ENCODE peak calls at places on chromosome 2, in eight cellular contexts. A is stomach, L is sigmoid colon, W is lower leg skin, J is A549, Y is prostate gland, E is Peyer's patch, D is heart left ventricle. T is an unnamed sample.

GRCh38 chr2:84904717-84905174 is 710 bp upstream of the TMSB10 start:
- DNase-seq in Y (peak), D (peak), J (peak), A (peak), L (peak), E (peak), W (peak), T (peak)

GRCh38 chr2:72953976-72954375 is 36.7 kb downstream of the EMX1 start:
- DNase-seq in A (no peak), J (no peak), W (no peak), Y (no peak), D (no peak), E (no peak), L (no peak), T (no peak)

GRCh38 chr2:113069676-113070605 is 2.2 kb downstream of the IL1F10 start:
- DNase-seq in E (no peak), A (no peak), L (no peak), W (no peak), J (no peak), Y (no peak), D (no peak), T (no peak)

GRCh38 chr2:147530033-147530432 is 314.8 kb upstream of the ACVR2A start:
- DNase-seq in A (no peak), W (no peak), Y (no peak), L (no peak), D (no peak), E (no peak), J (no peak), T (no peak)

GRCh38 chr2:126652323-126652891 is 3.6 kb upstream of the GYPC start:
- DNase-seq in L (no peak), J (no peak), Y (no peak), W (no peak), A (no peak), E (no peak), D (no peak), T (no peak)

GRCh38 chr2:216012133-216012829 is 1.1 kb downstream of the MREG start:
- DNase-seq in D (no peak), E (no peak), L (no peak), A (no peak), W (no peak), Y (no peak), J (peak), T (no peak)

GRCh38 chr2:152198499-152198898 is 22.9 kb upstream of the STAM2 start:
- DNase-seq in W (no peak), E (no peak), L (no peak), D (no peak), J (no peak), Y (no peak), A (no peak), T (no peak)

GRCh38 chr2:24111407-24111861 is 11.7 kb downstream of the PFN4 start:
- DNase-seq in D (no peak), J (peak), Y (no peak), A (no peak), L (no peak), E (no peak), W (no peak), T (no peak)

GRCh38 chr2:3285901-3286645 is 91.5 kb downstream of the EIPR1 start:
- DNase-seq in A (peak), L (no peak), W (peak), D (no peak), J (no peak), E (peak), Y (no peak), T (no peak)
- TF ChIP-seq POLR2A in A (no peak), L (no peak), W (no peak), D (no peak), J (no peak), E (no peak), Y (no peak), T (no peak)

DNA sequence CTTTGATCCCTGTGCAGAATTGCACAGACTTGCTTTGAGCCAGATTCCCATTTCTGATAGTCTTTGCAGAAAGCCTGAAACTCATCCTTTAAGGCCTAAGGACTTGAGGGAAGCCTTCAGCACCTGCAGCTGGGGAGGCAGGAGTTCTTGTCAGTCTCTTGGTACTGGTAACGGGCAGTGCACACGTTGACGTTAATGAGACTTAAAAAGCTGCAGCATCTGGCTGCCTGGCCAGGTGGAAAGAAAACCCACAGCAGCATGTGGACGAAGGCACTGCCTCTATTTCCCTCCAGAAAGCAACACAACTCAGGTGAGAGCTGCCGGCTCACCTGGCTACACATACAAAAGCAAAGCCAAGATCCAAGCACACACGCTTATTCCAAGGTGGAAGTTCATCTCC is 178.8 kb downstream of the ANAPC1 start:
- DNase-seq in D (no peak), L (no peak), Y (no peak), J (no peak), W (no peak), A (no peak), E (peak), T (no peak)
- H3K4me3 ChIP-seq in D (no peak), L (no peak), Y (no peak), J (no peak), W (no peak), A (no peak), E (no peak), T (no peak)

GRCh38 chr2:197145471-197146056 is 165.0 kb downstream of the ANKRD44 start:
- DNase-seq in A (no peak), E (peak), J (no peak), D (no peak), Y (no peak), L (no peak), W (no peak), T (no peak)
- TF ChIP-seq POLR2A in A (no peak), E (no peak), J (no peak), D (no peak), Y (no peak), L (no peak), W (no peak), T (no peak)

DNA sequence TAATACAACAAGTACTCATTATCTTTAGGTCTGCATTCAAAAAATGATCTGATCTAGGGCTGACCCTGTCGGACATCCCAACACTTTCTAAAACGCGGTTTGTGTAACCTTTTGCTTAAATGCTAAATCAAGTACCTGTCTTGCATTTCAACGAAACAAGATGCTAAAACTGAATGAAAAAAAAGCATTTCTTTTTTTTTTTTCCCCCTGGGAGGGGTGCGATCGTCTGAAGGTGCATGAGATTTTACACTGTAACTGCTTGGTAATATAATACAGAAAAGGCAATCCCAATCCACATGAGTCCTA is 143.9 kb downstream of the MEIS1 start:
- DNase-seq in W (no peak), L (no peak), J (no peak), A (no peak), Y (no peak), D (no peak), E (no peak), T (no peak)
- H3K4me3 ChIP-seq in W (no peak), L (peak), J (no peak), A (peak), Y (no peak), D (no peak), E (no peak), T (no peak)

DNA sequence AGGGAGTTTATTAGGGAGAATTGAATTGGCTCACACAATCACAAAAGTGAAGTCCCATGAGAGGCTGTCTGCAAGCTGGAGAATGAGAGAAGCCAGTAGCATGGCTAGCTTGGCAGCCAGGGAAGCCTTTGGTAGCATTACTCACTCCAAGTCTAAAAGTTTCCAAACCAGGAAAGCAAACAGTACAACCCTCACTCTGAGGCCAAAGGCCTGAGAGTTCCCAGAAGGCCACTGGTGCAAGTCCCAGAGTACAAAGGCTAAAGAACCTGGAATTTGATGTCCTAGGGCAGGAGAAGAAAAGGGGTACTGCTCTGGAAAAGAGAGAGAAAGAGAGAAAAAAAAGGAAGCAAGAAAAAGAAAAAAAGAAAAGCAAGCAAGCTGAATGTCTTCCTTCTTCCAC is 318.2 kb downstream of the RND3 start:
- DNase-seq in A (peak), Y (no peak), D (no peak), E (no peak), W (no peak), J (peak), L (peak), T (peak)
- TF ChIP-seq POLR2A in A (no peak), Y (no peak), D (no peak), E (no peak), W (no peak), J (no peak), L (no peak), T (no peak)

GRCh38 chr2:20011276-20012031 is 1.0 kb downstream of the MATN3 start:
- DNase-seq in L (no peak), J (no peak), Y (no peak), W (no peak), A (no peak), E (no peak), D (no peak), T (no peak)
- H3K4me3 ChIP-seq in L (no peak), J (peak), Y (no peak), W (no peak), A (no peak), E (no peak), D (no peak), T (no peak)

DNA sequence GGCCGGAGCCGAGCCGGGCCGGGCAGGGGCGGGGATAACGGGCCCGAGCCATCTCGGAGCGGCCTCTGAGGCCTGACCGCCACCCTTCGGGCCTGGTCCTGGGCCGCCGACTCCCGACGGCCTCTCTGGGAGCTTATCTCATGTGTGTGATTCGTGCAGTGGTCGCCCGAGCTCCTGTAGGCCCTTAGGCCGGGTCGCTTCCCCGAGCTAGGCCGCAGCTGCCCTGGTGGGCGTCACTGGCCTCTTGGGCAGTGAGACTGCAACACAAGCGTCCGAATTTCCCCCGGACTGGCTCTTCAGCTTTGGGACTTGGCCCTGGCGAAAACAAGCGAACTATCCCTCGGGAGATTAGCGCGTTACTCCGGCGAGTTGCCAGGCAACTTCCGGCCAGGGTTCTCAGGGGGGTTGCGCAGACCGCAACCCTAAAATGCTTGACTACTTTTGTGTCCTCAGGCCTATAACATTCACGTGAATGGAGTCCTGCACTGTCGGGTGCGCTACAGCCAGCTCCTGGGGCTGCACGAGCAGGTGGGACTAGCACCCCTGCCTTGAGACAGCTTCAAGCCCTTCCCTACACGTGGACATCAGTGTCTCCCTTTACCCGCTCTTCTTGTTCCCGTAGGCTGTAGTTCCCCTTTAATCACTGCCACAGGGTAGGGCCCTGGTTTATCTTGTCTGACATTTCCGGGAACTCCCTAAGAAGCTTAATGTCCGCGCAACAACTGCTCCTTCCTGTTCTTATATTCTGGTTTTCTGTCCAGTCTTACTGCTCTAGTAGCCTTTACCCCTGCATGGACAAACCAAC is 602 bp downstream of the SNX17 start:
- DNase-seq in D (peak), E (peak), L (peak), A (no peak), W (no peak), Y (peak), J (peak), T (peak)
- TF ChIP-seq POLR2A in D (no peak), E (peak), L (no peak), A (no peak), W (no peak), Y (peak), J (no peak), T (no peak)

GRCh38 chr2:2010266-2010665 is 266.0 kb upstream of the PXDN start:
- DNase-seq in L (no peak), J (no peak), Y (no peak), E (no peak), A (no peak), W (no peak), D (no peak), T (no peak)
- H3K4me3 ChIP-seq in L (no peak), J (no peak), Y (no peak), E (no peak), A (no peak), W (no peak), D (no peak), T (no peak)

GRCh38 chr2:106011993-106012392 is 182.1 kb downstream of the UXS1 start:
- DNase-seq in A (no peak), W (no peak), E (no peak), D (no peak), J (no peak), L (no peak), Y (no peak), T (no peak)

GRCh38 chr2:106009096-106009495 is 185.0 kb downstream of the UXS1 start:
- DNase-seq in D (no peak), L (no peak), Y (no peak), A (no peak), J (no peak), W (no peak), E (no peak), T (no peak)

GRCh38 chr2:106010818-106011355 is 183.2 kb downstream of the UXS1 start:
- DNase-seq in J (no peak), A (no peak), D (no peak), W (no peak), E (no peak), L (no peak), Y (no peak), T (no peak)

GRCh38 chr2:106011380-106011779 is 182.7 kb downstream of the UXS1 start:
- DNase-seq in A (no peak), L (no peak), J (no peak), W (no peak), E (no peak), D (no peak), Y (no peak), T (no peak)

DNA sequence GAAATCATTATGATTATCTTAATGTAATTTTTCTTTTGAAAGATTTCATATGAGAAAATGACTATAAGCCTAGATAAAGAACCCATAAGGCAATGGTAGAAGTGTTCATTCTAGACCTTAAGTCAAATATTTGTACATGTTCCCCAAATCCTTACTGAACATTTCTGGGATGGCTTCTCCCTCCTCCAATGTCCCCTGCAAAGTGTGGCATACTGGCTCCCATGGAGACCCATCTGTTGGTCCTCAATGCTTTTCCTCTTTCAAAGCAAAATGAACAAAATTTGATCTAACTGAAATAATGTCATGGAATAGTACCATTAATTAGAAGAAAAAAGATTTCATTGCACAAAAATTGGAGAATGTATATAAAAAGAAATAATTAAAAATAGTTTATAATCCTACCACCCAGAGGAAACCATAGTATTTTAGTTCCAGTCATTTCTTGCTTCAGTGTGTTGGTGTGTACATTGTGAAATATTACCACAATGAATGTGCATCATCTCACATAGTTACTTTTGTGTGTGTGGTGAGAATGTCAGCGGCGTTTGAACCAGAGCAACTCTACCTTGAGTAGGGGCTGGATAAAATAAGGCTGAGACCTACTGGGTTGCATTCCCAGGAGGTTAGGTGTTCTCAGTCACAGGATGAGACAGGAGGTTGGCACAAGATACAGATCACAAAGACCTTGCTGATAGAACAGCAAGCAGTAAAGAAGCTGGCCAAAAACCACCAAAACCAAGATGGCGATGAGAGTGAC is 181.3 kb downstream of the UXS1 start:
- DNase-seq in J (no peak), W (no peak), A (no peak), Y (no peak), D (no peak), L (no peak), E (no peak), T (no peak)
- TF ChIP-seq POLR2A in J (no peak), W (no peak), A (no peak), Y (no peak), D (no peak), L (no peak), E (no peak), T (no peak)

DNA sequence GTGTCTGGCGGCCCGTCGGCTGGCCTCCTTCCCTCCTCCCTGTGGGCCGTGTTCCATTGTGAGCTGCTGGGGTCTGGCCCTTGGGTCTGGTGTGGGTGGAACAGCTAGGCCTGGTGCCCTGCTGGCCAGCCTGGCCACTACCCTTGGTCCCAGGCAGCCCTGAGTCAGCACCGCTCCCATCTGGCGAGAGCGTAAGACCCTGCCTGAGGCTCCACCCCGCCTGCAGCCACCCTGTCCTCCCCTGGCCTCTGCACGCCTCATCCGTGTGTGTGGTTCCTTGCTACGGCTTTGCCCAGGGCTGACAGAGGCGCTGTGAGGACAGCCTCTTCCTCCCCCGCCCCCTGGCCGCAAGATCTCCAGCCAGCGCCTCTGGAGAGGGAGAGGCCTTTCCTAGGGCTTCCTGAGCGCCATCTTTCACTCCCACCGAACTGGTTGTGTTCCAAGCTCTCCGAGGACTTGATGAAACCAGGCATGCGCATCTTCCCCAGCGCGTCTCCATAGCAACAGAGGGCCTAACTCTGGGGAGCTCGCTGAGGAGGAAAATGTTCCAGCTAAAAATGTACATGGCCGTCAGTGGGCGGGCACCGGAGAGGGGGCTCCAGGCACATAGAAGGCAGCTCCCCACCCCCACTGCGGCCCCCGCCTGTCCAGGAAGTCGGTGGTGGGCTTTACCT is 83.0 kb downstream of the STPG4 start:
- DNase-seq in E (peak), D (peak), A (no peak), Y (no peak), W (peak), L (peak), J (peak), T (peak)
- H3K4me3 ChIP-seq in E (no peak), D (peak), A (no peak), Y (no peak), W (no peak), L (no peak), J (no peak), T (no peak)

T was measured in gastrocnemius medialis.